ENCODE peak calls at places on chromosomes 13 and 19, in ten cellular contexts. R is prostate gland, H is ovary, S is lower lobe of right lung, P is A673, C is left ventricle myocardium inferior, I is A549, G is left lung, E is IMR-90, U is endodermal cell. M is an unnamed sample.

GRCh38 chr13:92808007-92808406 is 418.6 kb upstream of the GPC6 start:
- DNase-seq in R (no peak), H (no peak), S (no peak), P (no peak), C (no peak), I (no peak), G (no peak), E (peak; percentile 45), U (no peak), M (no peak)

GRCh38 chr13:49052801-49053200 is 77.1 kb downstream of the FNDC3A start:
- DNase-seq in R (no peak), H (no peak), S (no peak), P (no peak), C (no peak), I (no peak), G (no peak), E (peak; percentile 24), U (no peak), M (no peak)

GRCh38 chr13:37409756-37410155 is 188.8 kb downstream of the POSTN start:
- DNase-seq in R (no peak), H (no peak), S (no peak), P (peak; percentile 17), C (no peak), I (no peak), G (no peak), E (peak; percentile 46), U (no peak), M (no peak)

GRCh38 chr13:21673592-21674270 is 2.9 kb downstream of the FGF9 start:
- DNase-seq in R (no peak), H (no peak), S (peak; percentile 62), P (peak; percentile 62), C (peak; percentile 46), I (peak; percentile 36), G (no peak), E (peak; percentile 36), U (peak; percentile 84), M (peak; percentile 75)

GRCh38 chr19:4474504-4475136 is 2.5 kb downstream of the HDGFL2 start:
- DNase-seq in R (no peak), H (no peak), S (no peak), P (peak; percentile 85), C (no peak), I (peak; percentile 54), G (no peak), E (peak; percentile 68), U (peak; percentile 94), M (no peak)

GRCh38 chr19:3406571-3407111 is 40.3 kb downstream of the NFIC start:
- DNase-seq in R (no peak), H (no peak), S (no peak), P (no peak), C (no peak), I (no peak), G (no peak), E (no peak), U (no peak), M (no peak)

GRCh38 chr13:44719857-44720671 is 143.9 kb upstream of the TSC22D1 start:
- DNase-seq in R (no peak), H (no peak), S (no peak), P (no peak), C (no peak), I (no peak), G (no peak), E (peak; percentile 75), U (no peak), M (no peak)

GRCh38 chr19:3365447-3366103 is 808 bp upstream of the NFIC start:
- DNase-seq in R (peak; percentile 70), H (peak; percentile 86), S (peak; percentile 82), P (peak; percentile 72), C (peak; percentile 75), I (no peak), G (peak; percentile 75), E (peak; percentile 66), U (no peak), M (peak; percentile 90)

GRCh38 chr19:3448616-3449334 is 31.6 kb downstream of the SMIM24 start:
- DNase-seq in R (no peak), H (no peak), S (no peak), P (no peak), C (no peak), I (no peak), G (no peak), E (no peak), U (no peak), M (no peak)

GRCh38 chr13:28493740-28494536 is 990 bp downstream of the FLT1 start:
- DNase-seq in R (no peak), H (no peak), S (peak; percentile 54), P (no peak), C (no peak), I (no peak), G (no peak), E (no peak), U (peak; percentile 76), M (peak; percentile 73)

GRCh38 chr13:89554801-89555200 is 1792.7 kb upstream of the MIR17HG start:
- DNase-seq in R (no peak), H (no peak), S (no peak), P (no peak), C (no peak), I (no peak), G (no peak), E (no peak), U (no peak), M (no peak)

GRCh38 chr19:56971230-56971629 is 130.7 kb upstream of the PEG3 start:
- DNase-seq in R (no peak), H (no peak), S (no peak), P (peak; percentile 26), C (no peak), I (no peak), G (no peak), E (no peak), U (no peak), M (no peak)

GRCh38 chr13:46171739-46172138 is 10.2 kb downstream of the LCP1 start:
- DNase-seq in R (no peak), H (no peak), S (no peak), P (no peak), C (no peak), I (no peak), G (no peak), E (no peak), U (no peak), M (no peak)

GRCh38 chr13:46171223-46171622 is 10.8 kb downstream of the LCP1 start:
- DNase-seq in R (no peak), H (no peak), S (no peak), P (no peak), C (no peak), I (no peak), G (no peak), E (no peak), U (no peak), M (no peak)

GRCh38 chr13:46173656-46174055 is 8.3 kb downstream of the LCP1 start:
- DNase-seq in R (no peak), H (no peak), S (no peak), P (no peak), C (no peak), I (no peak), G (no peak), E (no peak), U (no peak), M (no peak)

GRCh38 chr13:46170687-46171086 is 11.3 kb downstream of the LCP1 start:
- DNase-seq in R (no peak), H (no peak), S (no peak), P (peak; percentile 69), C (no peak), I (no peak), G (no peak), E (no peak), U (no peak), M (no peak)

GRCh38 chr13:46172531-46172991 is 9.4 kb downstream of the LCP1 start:
- DNase-seq in R (no peak), H (no peak), S (no peak), P (no peak), C (no peak), I (no peak), G (no peak), E (no peak), U (no peak), M (no peak)
- H3K27ac ChIP-seq in R (no peak overlapping the region), H (no peak overlapping the region), S (peak overlapping the region; percentile 54), P (no peak overlapping the region), C (no peak overlapping the region), I (no peak overlapping the region), G (peak overlapping the region; percentile 93), E (no peak overlapping the region), U (no peak overlapping the region), M (no peak overlapping the region)

GRCh38 chr19:12937243-12938053 is 961 bp upstream of the CALR start:
- DNase-seq in R (no peak), H (peak; percentile 50), S (no peak), P (peak; percentile 70), C (no peak), I (no peak), G (peak; percentile 83), E (no peak), U (peak; percentile 83), M (peak; percentile 74)
- H3K27ac ChIP-seq in R (peak overlapping the region; percentile 49), H (no peak overlapping the region), S (peak overlapping the region; percentile 74), P (peak overlapping the region; percentile 95), C (peak overlapping the region; percentile 63), I (peak overlapping the region; percentile 92), G (peak overlapping the region; percentile 93), E (peak overlapping the region; percentile 66), U (peak overlapping the region; percentile 82), M (no peak overlapping the region)

DNA sequence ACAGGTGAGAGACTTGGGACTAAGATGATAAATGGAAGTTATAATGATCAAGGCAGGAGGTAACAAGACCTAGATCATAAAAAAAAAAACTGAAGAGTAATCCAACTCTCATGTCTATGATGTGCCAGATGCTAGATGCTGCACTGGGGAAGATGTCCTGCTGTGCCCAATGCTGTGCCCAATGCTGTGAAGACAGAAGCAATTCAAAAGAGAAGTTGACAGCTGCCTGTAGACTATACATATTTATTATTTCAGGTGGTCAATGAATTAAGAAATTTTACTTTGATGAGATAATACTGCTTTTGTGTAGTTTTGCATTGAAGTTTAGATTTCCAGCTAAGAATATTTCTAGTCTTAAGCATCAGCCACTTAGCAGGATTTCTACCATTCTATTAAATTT is 21.5 kb downstream of the VWA8 start:
- DNase-seq in R (no peak), H (no peak), S (no peak), P (peak; percentile 32), C (no peak), I (no peak), G (no peak), E (no peak), U (no peak), M (no peak)
- H3K27ac ChIP-seq in R (no peak overlapping the region), H (no peak overlapping the region), S (no peak overlapping the region), P (no peak overlapping the region), C (peak overlapping the region; percentile 81), I (no peak overlapping the region), G (no peak overlapping the region), E (no peak overlapping the region), U (no peak overlapping the region), M (no peak overlapping the region)

DNA sequence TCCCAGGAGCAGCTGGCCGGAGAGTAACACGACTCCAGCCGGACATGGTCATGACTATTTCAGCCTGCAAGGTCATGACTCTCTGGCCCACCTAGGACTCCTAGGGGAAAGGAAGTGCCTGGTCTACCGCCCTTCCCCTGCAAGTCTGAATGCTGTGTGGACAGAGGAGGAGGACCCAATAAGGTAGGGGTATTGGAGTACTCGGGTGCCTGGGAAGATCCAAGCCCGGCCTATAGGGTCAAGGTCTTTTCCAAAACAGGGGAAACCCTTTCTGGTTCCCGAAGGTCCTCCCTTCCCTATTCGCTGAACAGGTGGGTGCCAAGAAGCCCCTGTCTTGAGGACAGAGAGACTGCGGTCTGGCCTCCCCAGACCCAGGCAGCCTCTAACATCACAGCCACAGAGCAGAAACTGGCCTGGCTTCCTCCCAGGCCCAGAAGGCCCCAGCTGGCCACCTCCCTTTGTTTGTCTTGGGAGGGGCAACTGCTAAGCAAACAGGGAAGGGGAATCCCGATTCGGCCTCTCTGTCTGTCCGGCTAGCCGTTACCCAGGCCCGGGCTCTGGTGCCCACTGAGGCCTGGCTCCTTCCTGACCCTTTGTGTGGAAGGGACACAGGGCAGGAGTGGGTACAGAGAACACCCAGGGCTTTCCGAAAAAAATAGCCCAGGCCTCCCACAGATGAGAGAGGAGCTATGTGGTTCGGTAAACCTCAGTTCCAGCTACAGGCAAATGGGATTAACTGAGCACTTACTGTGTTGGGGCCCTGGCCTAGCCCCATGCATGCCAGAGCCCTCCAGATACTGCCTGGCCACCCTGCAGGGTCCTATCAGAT is 5.3 kb upstream of the GRAMD1A start:
- DNase-seq in R (peak; percentile 80), H (peak; percentile 73), S (peak; percentile 70), P (no peak), C (no peak), I (peak; percentile 99), G (peak; percentile 74), E (no peak), U (peak; percentile 32), M (peak; percentile 79)
- H3K27ac ChIP-seq in R (peak overlapping the region; percentile 65), H (peak overlapping the region; percentile 58), S (peak overlapping the region; percentile 79), P (no peak overlapping the region), C (peak overlapping the region; percentile 88), I (peak overlapping the region; percentile 94), G (peak overlapping the region; percentile 70), E (no peak overlapping the region), U (no peak overlapping the region), M (peak overlapping the region; percentile 78)